ENCODE peak calls at places on chromosomes 2 and 18, in four cellular contexts. W, S, V and E are unnamed samples.

GRCh38 chr2:69779258-69779989 is 37.5 kb downstream of the ANXA4 start:
- DNase-seq in S (no peak), W (no peak), V (no peak), E (no peak)

GRCh38 chr2:218896501-218897393 is 16.1 kb downstream of the WNT10A start:
- DNase-seq in V (no peak), S (peak; percentile 61), W (peak; percentile 82), E (no peak)

GRCh38 chr18:59323931-59324622 is 5.6 kb upstream of the CPLX4 start:
- DNase-seq in S (no peak), V (no peak), W (no peak), E (no peak)

GRCh38 chr2:5373200-5373599 is 319.0 kb upstream of the SOX11 start:
- DNase-seq in W (no peak), V (no peak), S (peak; percentile 74), E (no peak)

GRCh38 chr2:170324640-170325046 is 146.7 kb downstream of the MYO3B start:
- DNase-seq in V (no peak), W (no peak), S (peak; percentile 48), E (no peak)

GRCh38 chr18:22683786-22684185 is 249.3 kb upstream of the RBBP8 start:
- DNase-seq in S (no peak), W (no peak), V (no peak), E (no peak)

GRCh38 chr2:240137596-240138274 is 1.6 kb upstream of the COPS9 start:
- DNase-seq in V (peak; percentile 34), S (no peak), W (no peak), E (no peak)

GRCh38 chr2:57546478-57546877 is 500.1 kb upstream of the VRK2 start:
- DNase-seq in S (no peak), V (no peak), W (no peak), E (no peak)

GRCh38 chr2:156695020-156695419 is 258.8 kb downstream of the GPD2 start:
- DNase-seq in W (no peak), V (no peak), S (no peak), E (no peak)

GRCh38 chr2:18771212-18771611 is 181.8 kb upstream of the NT5C1B start:
- DNase-seq in V (no peak), W (no peak), S (no peak), E (no peak)

GRCh38 chr2:45888167-45888566 is 236.7 kb downstream of the PRKCE start:
- DNase-seq in V (no peak), S (no peak), W (no peak), E (no peak)

GRCh38 chr2:32947484-32948143 is 861 bp downstream of the LTBP1 start:
- DNase-seq in W (no peak), S (peak; percentile 71), V (peak; percentile 54), E (no peak)